ENCODE peak calls at places on chromosome 3, in six cellular contexts. One of them, this sample, is unnamed.

GRCh38 chr3:67790043-67790442 is 135.6 kb upstream of the SUCLG2 start:
- DNase-seq in effector CD4-positive, alpha-beta T cell: peak; percentile 42
- DNase-seq in memory B cell: peak; percentile 23
- DNase-seq in nucleus accumbens: no peak
- DNase-seq in HEK293T: peak; percentile 50
- DNase-seq in NCI-H2081: peak; percentile 3
- DNase-seq in this sample: peak; percentile 10

GRCh38 chr3:102105113-102105642 is 255.9 kb downstream of the NFKBIZ start:
- DNase-seq in HEK293T: no peak
- DNase-seq in nucleus accumbens: no peak
- DNase-seq in NCI-H2081: no peak
- DNase-seq in memory B cell: no peak
- DNase-seq in effector CD4-positive, alpha-beta T cell: no peak
- DNase-seq in this sample: no peak

GRCh38 chr3:190120161-190121060 is at the start of gene P3H2:
- DNase-seq in HEK293T: peak; percentile 78
- DNase-seq in nucleus accumbens: peak; percentile 74
- DNase-seq in memory B cell: no peak
- DNase-seq in effector CD4-positive, alpha-beta T cell: no peak
- DNase-seq in NCI-H2081: peak; percentile 53
- DNase-seq in this sample: peak; percentile 68

GRCh38 chr3:78274475-78275065 is 1234.7 kb downstream of the ROBO2 start:
- DNase-seq in nucleus accumbens: no peak
- DNase-seq in HEK293T: no peak
- DNase-seq in memory B cell: no peak
- DNase-seq in NCI-H2081: no peak
- DNase-seq in effector CD4-positive, alpha-beta T cell: no peak
- DNase-seq in this sample: no peak

GRCh38 chr3:177358085-177358967 is 161.0 kb upstream of the TBL1XR1 start:
- DNase-seq in NCI-H2081: no peak
- DNase-seq in nucleus accumbens: peak; percentile 39
- DNase-seq in effector CD4-positive, alpha-beta T cell: peak; percentile 23
- DNase-seq in memory B cell: no peak
- DNase-seq in HEK293T: peak; percentile 29
- DNase-seq in this sample: peak; percentile 35

GRCh38 chr3:123559040-123559861 is 25.6 kb downstream of the HACD2 start:
- DNase-seq in effector CD4-positive, alpha-beta T cell: peak; percentile 7
- DNase-seq in HEK293T: peak; percentile 53
- DNase-seq in NCI-H2081: peak; percentile 69
- DNase-seq in nucleus accumbens: no peak
- DNase-seq in memory B cell: no peak
- DNase-seq in this sample: no peak

GRCh38 chr3:126782554-126782953 is 78.5 kb downstream of the CHCHD6 start:
- DNase-seq in effector CD4-positive, alpha-beta T cell: no peak
- DNase-seq in HEK293T: no peak
- DNase-seq in memory B cell: no peak
- DNase-seq in NCI-H2081: no peak
- DNase-seq in nucleus accumbens: no peak
- DNase-seq in this sample: no peak

GRCh38 chr3:164451083-164451910 is 627.0 kb downstream of the SI start:
- DNase-seq in NCI-H2081: peak; percentile 75
- DNase-seq in HEK293T: no peak
- DNase-seq in effector CD4-positive, alpha-beta T cell: no peak
- DNase-seq in memory B cell: no peak
- DNase-seq in nucleus accumbens: no peak
- DNase-seq in this sample: no peak

GRCh38 chr3:194879991-194880939 is 194.6 kb downstream of the FAM43A start:
- DNase-seq in NCI-H2081: peak; percentile 28
- DNase-seq in effector CD4-positive, alpha-beta T cell: no peak
- DNase-seq in HEK293T: no peak
- DNase-seq in nucleus accumbens: no peak
- DNase-seq in memory B cell: no peak
- DNase-seq in this sample: no peak

GRCh38 chr3:44114142-44114541 is 127.5 kb upstream of the TOPAZ1 start:
- DNase-seq in nucleus accumbens: no peak
- DNase-seq in effector CD4-positive, alpha-beta T cell: no peak
- DNase-seq in memory B cell: peak; percentile 35
- DNase-seq in NCI-H2081: no peak
- DNase-seq in HEK293T: peak; percentile 68
- DNase-seq in this sample: peak; percentile 48

GRCh38 chr3:85801955-85802354 is 843.2 kb downstream of the CADM2 start:
- DNase-seq in HEK293T: peak; percentile 31
- DNase-seq in effector CD4-positive, alpha-beta T cell: no peak
- DNase-seq in memory B cell: no peak
- DNase-seq in nucleus accumbens: no peak
- DNase-seq in NCI-H2081: peak; percentile 22
- DNase-seq in this sample: peak; percentile 1

GRCh38 chr3:43076857-43077256 is 29.0 kb downstream of the POMGNT2 start:
- DNase-seq in nucleus accumbens: no peak
- DNase-seq in effector CD4-positive, alpha-beta T cell: no peak
- DNase-seq in NCI-H2081: no peak
- DNase-seq in memory B cell: no peak
- DNase-seq in HEK293T: no peak
- DNase-seq in this sample: no peak

GRCh38 chr3:184230081-184230602 is 757 bp downstream of the VWA5B2 start:
- DNase-seq in effector CD4-positive, alpha-beta T cell: no peak
- DNase-seq in memory B cell: peak; percentile 30
- DNase-seq in NCI-H2081: peak; percentile 79
- DNase-seq in HEK293T: no peak
- DNase-seq in nucleus accumbens: no peak
- DNase-seq in this sample: no peak

GRCh38 chr3:30302027-30302426 is 304.4 kb upstream of the TGFBR2 start:
- DNase-seq in effector CD4-positive, alpha-beta T cell: no peak
- DNase-seq in NCI-H2081: no peak
- DNase-seq in nucleus accumbens: no peak
- DNase-seq in memory B cell: no peak
- DNase-seq in HEK293T: no peak
- DNase-seq in this sample: no peak

GRCh38 chr3:142999881-143000280 is 1.5 kb upstream of the U2SURP start:
- DNase-seq in NCI-H2081: no peak
- DNase-seq in HEK293T: peak; percentile 30
- DNase-seq in effector CD4-positive, alpha-beta T cell: no peak
- DNase-seq in nucleus accumbens: no peak
- DNase-seq in memory B cell: no peak
- DNase-seq in this sample: no peak

GRCh38 chr3:99825239-99825638 is 7.6 kb downstream of the CMSS1 start:
- DNase-seq in effector CD4-positive, alpha-beta T cell: no peak
- DNase-seq in nucleus accumbens: no peak
- DNase-seq in memory B cell: no peak
- DNase-seq in NCI-H2081: no peak
- DNase-seq in HEK293T: no peak
- DNase-seq in this sample: no peak

GRCh38 chr3:48990636-48991421 is 788 bp downstream of the P4HTM start:
- DNase-seq in effector CD4-positive, alpha-beta T cell: no peak
- DNase-seq in memory B cell: no peak
- DNase-seq in NCI-H2081: no peak
- DNase-seq in nucleus accumbens: peak; percentile 41
- DNase-seq in HEK293T: no peak
- DNase-seq in this sample: no peak

GRCh38 chr3:146040630-146041029 is 120.4 kb downstream of the PLOD2 start:
- DNase-seq in nucleus accumbens: no peak
- DNase-seq in HEK293T: no peak
- DNase-seq in memory B cell: no peak
- DNase-seq in effector CD4-positive, alpha-beta T cell: no peak
- DNase-seq in NCI-H2081: no peak
- DNase-seq in this sample: no peak

GRCh38 chr3:195046441-195046840 is 224.5 kb downstream of the XXYLT1 start:
- DNase-seq in effector CD4-positive, alpha-beta T cell: no peak
- DNase-seq in nucleus accumbens: no peak
- DNase-seq in memory B cell: no peak
- DNase-seq in HEK293T: no peak
- DNase-seq in NCI-H2081: no peak
- DNase-seq in this sample: no peak

GRCh38 chr3:39103791-39104552 is 3.5 kb downstream of the GORASP1 start:
- DNase-seq in effector CD4-positive, alpha-beta T cell: no peak
- DNase-seq in nucleus accumbens: no peak
- DNase-seq in HEK293T: no peak
- DNase-seq in NCI-H2081: no peak
- DNase-seq in memory B cell: no peak
- DNase-seq in this sample: no peak

GRCh38 chr3:188939799-188940198 is 232.0 kb upstream of the TPRG1 start:
- DNase-seq in memory B cell: no peak
- DNase-seq in nucleus accumbens: no peak
- DNase-seq in NCI-H2081: no peak
- DNase-seq in effector CD4-positive, alpha-beta T cell: no peak
- DNase-seq in HEK293T: no peak
- DNase-seq in this sample: no peak

GRCh38 chr3:114442251-114442650 is 148.4 kb downstream of the TIGIT start:
- DNase-seq in HEK293T: no peak
- DNase-seq in nucleus accumbens: no peak
- DNase-seq in NCI-H2081: no peak
- DNase-seq in memory B cell: no peak
- DNase-seq in effector CD4-positive, alpha-beta T cell: no peak
- DNase-seq in this sample: no peak

GRCh38 chr3:58260261-58260731 is 22.7 kb downstream of the ABHD6 start:
- DNase-seq in nucleus accumbens: no peak
- DNase-seq in NCI-H2081: no peak
- DNase-seq in HEK293T: no peak
- DNase-seq in effector CD4-positive, alpha-beta T cell: no peak
- DNase-seq in memory B cell: no peak
- DNase-seq in this sample: no peak

GRCh38 chr3:196927571-196928453 is 14.5 kb downstream of the NCBP2 start:
- DNase-seq in nucleus accumbens: no peak
- DNase-seq in effector CD4-positive, alpha-beta T cell: no peak
- DNase-seq in memory B cell: no peak
- DNase-seq in NCI-H2081: no peak
- DNase-seq in HEK293T: no peak
- DNase-seq in this sample: no peak

GRCh38 chr3:189842681-189843602 is 211.8 kb downstream of the TP63 start:
- DNase-seq in effector CD4-positive, alpha-beta T cell: no peak
- DNase-seq in HEK293T: no peak
- DNase-seq in nucleus accumbens: no peak
- DNase-seq in NCI-H2081: no peak
- DNase-seq in memory B cell: no peak
- DNase-seq in this sample: no peak

GRCh38 chr3:136919799-136920580 is 37.8 kb upstream of the IL20RB start:
- DNase-seq in HEK293T: no peak
- DNase-seq in nucleus accumbens: no peak
- DNase-seq in memory B cell: no peak
- DNase-seq in effector CD4-positive, alpha-beta T cell: peak; percentile 37
- DNase-seq in NCI-H2081: no peak
- DNase-seq in this sample: no peak

GRCh38 chr3:23259515-23259914 is 56.4 kb downstream of the UBE2E2 start:
- DNase-seq in nucleus accumbens: no peak
- DNase-seq in effector CD4-positive, alpha-beta T cell: no peak
- DNase-seq in memory B cell: no peak
- DNase-seq in NCI-H2081: no peak
- DNase-seq in HEK293T: no peak
- DNase-seq in this sample: no peak

GRCh38 chr3:195909645-195910498 is 1.5 kb upstream of the TNK2 start:
- DNase-seq in NCI-H2081: peak; percentile 94
- DNase-seq in nucleus accumbens: peak; percentile 83
- DNase-seq in memory B cell: peak; percentile 80
- DNase-seq in effector CD4-positive, alpha-beta T cell: peak; percentile 86
- DNase-seq in HEK293T: peak; percentile 81
- DNase-seq in this sample: peak; percentile 98

GRCh38 chr3:12193485-12194165 is 34.9 kb upstream of the TIMP4 start:
- DNase-seq in nucleus accumbens: no peak
- DNase-seq in NCI-H2081: no peak
- DNase-seq in HEK293T: no peak
- DNase-seq in effector CD4-positive, alpha-beta T cell: no peak
- DNase-seq in memory B cell: no peak
- DNase-seq in this sample: no peak

This sample was measured in GM12891.